ENCODE peak calls at places on chromosome 9, in four cellular contexts. G, L, H and A are unnamed samples.

GRCh38 chr9:89891221-89892052 is 286.6 kb downstream of the GADD45G start:
- DNase-seq in L (no peak), H (no peak), G (no peak), A (no peak)

GRCh38 chr9:83476513-83476912 is 61.7 kb downstream of the FRMD3 start:
- DNase-seq in L (no peak), G (no peak), H (no peak), A (no peak)

GRCh38 chr9:79952401-79952800 is 380.6 kb downstream of the TLE4 start:
- DNase-seq in H (no peak), L (no peak), G (no peak), A (no peak)

GRCh38 chr9:129624168-129624759 is 1.7 kb upstream of the NTMT1 start:
- DNase-seq in H (peak; percentile 79), L (peak; percentile 77), G (peak; percentile 88), A (peak; percentile 82)

GRCh38 chr9:133931059-133931458 is 61.1 kb downstream of the VAV2 start:
- DNase-seq in G (no peak), H (no peak), L (no peak), A (no peak)

GRCh38 chr9:137266589-137267453 is 10.7 kb upstream of the TOR4A start:
- DNase-seq in L (no peak), H (no peak), G (no peak), A (no peak)

GRCh38 chr9:136690104-136690840 is 3.0 kb upstream of the AGPAT2 start:
- DNase-seq in L (no peak), H (no peak), G (no peak), A (no peak)

GRCh38 chr9:130872912-130873503 is 23.6 kb downstream of the QRFP start:
- DNase-seq in G (no peak), H (no peak), L (no peak), A (no peak)

GRCh38 chr9:8401961-8402701 is 602.6 kb upstream of the DMAC1 start:
- DNase-seq in L (no peak), G (no peak), H (no peak), A (no peak)

GRCh38 chr9:133683494-133684460 is 47.6 kb downstream of the DBH start:
- DNase-seq in G (peak; percentile 79), L (peak; percentile 19), H (peak; percentile 74), A (peak; percentile 83)

GRCh38 chr9:138052322-138052615 is 174.7 kb downstream of the CACNA1B start:
- DNase-seq in G (peak; percentile 43), H (no peak), L (no peak), A (no peak)

GRCh38 chr9:1454211-1454979 is 404.2 kb downstream of the DMRT2 start:
- DNase-seq in L (no peak), H (no peak), G (no peak), A (no peak)

GRCh38 chr9:72925891-72926290 is 27.0 kb downstream of the ALDH1A1 start:
- DNase-seq in G (no peak), H (no peak), L (no peak), A (no peak)

GRCh38 chr9:86352440-86353106 is 1.6 kb downstream of the TUT7 start:
- DNase-seq in G (no peak), H (peak; percentile 26), L (peak; percentile 50), A (peak; percentile 34)

GRCh38 chr9:98210435-98210834 is 18.0 kb upstream of the CORO2A start:
- DNase-seq in G (no peak), H (no peak), L (no peak), A (no peak)

GRCh38 chr9:134854541-134854981 is 26.0 kb upstream of the FCN2 start:
- DNase-seq in G (no peak), H (no peak), L (no peak), A (no peak)

GRCh38 chr9:129374651-129375050 is 196.6 kb upstream of the IER5L start:
- DNase-seq in H (no peak), L (no peak), G (no peak), A (no peak)

GRCh38 chr9:111037744-111038335 is 430 bp downstream of the LPAR1 start:
- DNase-seq in H (no peak), G (no peak), L (no peak), A (no peak)

GRCh38 chr9:99713838-99714306 is 107.8 kb upstream of the NR4A3 start:
- DNase-seq in H (no peak), L (no peak), G (no peak), A (no peak)

GRCh38 chr9:131656356-131657030 is 83.4 kb downstream of the RAPGEF1 start:
- DNase-seq in H (peak; percentile 76), G (no peak), L (peak; percentile 93), A (peak; percentile 80)

GRCh38 chr9:119483153-119483552 is 113.9 kb upstream of the BRINP1 start:
- DNase-seq in G (no peak), L (no peak), H (no peak), A (no peak)

GRCh38 chr9:137305788-137306545 is 3.9 kb upstream of the NRARP start:
- DNase-seq in H (no peak), L (no peak), G (no peak), A (peak; percentile 37)

GRCh38 chr9:84442712-84443111 is 102.2 kb upstream of the SLC28A3 start:
- DNase-seq in H (no peak), L (no peak), G (no peak), A (no peak)

GRCh38 chr9:101442248-101443136 is 6.9 kb upstream of the ALDOB start:
- DNase-seq in G (no peak), L (no peak), H (no peak), A (no peak)

GRCh38 chr9:127968717-127969383 is 11.9 kb downstream of the EEIG1 start:
- DNase-seq in L (no peak), G (no peak), H (no peak), A (no peak)

GRCh38 chr9:121876658-121877271 is 216.3 kb downstream of the TTLL11 start:
- DNase-seq in L (no peak), H (no peak), G (no peak), A (no peak)

GRCh38 chr9:108045851-108046250 is 556.3 kb upstream of the KLF4 start:
- DNase-seq in H (no peak), G (no peak), L (no peak), A (no peak)

GRCh38 chr9:94150279-94150828 is 66.1 kb downstream of the PTPDC1 start:
- DNase-seq in L (no peak), H (no peak), G (no peak), A (no peak)

GRCh38 chr9:86516564-86516963 is 162.4 kb upstream of the TUT7 start:
- DNase-seq in G (no peak), H (no peak), L (no peak), A (no peak)